ENCODE peak calls at places on chromosomes 7 and 10, in six cellular contexts. One of them, this sample, is unnamed.
A peak's percentile ranks its signal among the peaks of the same experiment; 100 is the strongest.

GRCh38 chr10:110667620-110668343 is 23.6 kb downstream of the RBM20 start:
- DNase-seq in lower lobe of right lung: no peak
- DNase-seq in stimulated activated CD8-positive, alpha-beta memory T cell treated with anti-CD3 and anti-CD28 coated beads, Interleukin-12 subunit alpha, Interleukin-12 subunit beta, amount 100 ng/mL, for 4 hours: no peak
- DNase-seq in A172: no peak
- DNase-seq in stimulated activated CD4-positive, alpha-beta T cell treated with anti-CD3 and anti-CD28 coated beads, Interleukin-4, amount 100 ng/mL, for 1 hour: no peak
- DNase-seq in substantia nigra: no peak
- DNase-seq in this sample: no peak

GRCh38 chr7:135994466-135995205 is 17.5 kb upstream of the MTPN start:
- DNase-seq in A172: no peak
- DNase-seq in lower lobe of right lung: no peak
- DNase-seq in substantia nigra: no peak
- DNase-seq in stimulated activated CD4-positive, alpha-beta T cell treated with anti-CD3 and anti-CD28 coated beads, Interleukin-4, amount 100 ng/mL, for 1 hour: no peak
- DNase-seq in stimulated activated CD8-positive, alpha-beta memory T cell treated with anti-CD3 and anti-CD28 coated beads, Interleukin-12 subunit alpha, Interleukin-12 subunit beta, amount 100 ng/mL, for 4 hours: no peak
- DNase-seq in this sample: no peak

GRCh38 chr7:128790297-128791037 is 1.3 kb upstream of the CCDC136 start:
- DNase-seq in stimulated activated CD8-positive, alpha-beta memory T cell treated with anti-CD3 and anti-CD28 coated beads, Interleukin-12 subunit alpha, Interleukin-12 subunit beta, amount 100 ng/mL, for 4 hours: no peak
- DNase-seq in A172: no peak
- DNase-seq in substantia nigra: no peak
- DNase-seq in stimulated activated CD4-positive, alpha-beta T cell treated with anti-CD3 and anti-CD28 coated beads, Interleukin-4, amount 100 ng/mL, for 1 hour: no peak
- DNase-seq in lower lobe of right lung: no peak
- DNase-seq in this sample: no peak

GRCh38 chr10:31136951-31137885 is 105.6 kb upstream of the ZNF438 start:
- DNase-seq in lower lobe of right lung: no peak
- DNase-seq in substantia nigra: no peak
- DNase-seq in stimulated activated CD4-positive, alpha-beta T cell treated with anti-CD3 and anti-CD28 coated beads, Interleukin-4, amount 100 ng/mL, for 1 hour: no peak
- DNase-seq in A172: no peak
- DNase-seq in stimulated activated CD8-positive, alpha-beta memory T cell treated with anti-CD3 and anti-CD28 coated beads, Interleukin-12 subunit alpha, Interleukin-12 subunit beta, amount 100 ng/mL, for 4 hours: no peak
- DNase-seq in this sample: no peak

GRCh38 chr7:77349141-77349540 is 67.0 kb downstream of the GSAP start:
- DNase-seq in substantia nigra: no peak
- DNase-seq in A172: no peak
- DNase-seq in lower lobe of right lung: no peak
- DNase-seq in stimulated activated CD8-positive, alpha-beta memory T cell treated with anti-CD3 and anti-CD28 coated beads, Interleukin-12 subunit alpha, Interleukin-12 subunit beta, amount 100 ng/mL, for 4 hours: no peak
- DNase-seq in stimulated activated CD4-positive, alpha-beta T cell treated with anti-CD3 and anti-CD28 coated beads, Interleukin-4, amount 100 ng/mL, for 1 hour: no peak
- DNase-seq in this sample: no peak

GRCh38 chr7:155796381-155797261 is 15.6 kb downstream of the SHH start:
- DNase-seq in stimulated activated CD8-positive, alpha-beta memory T cell treated with anti-CD3 and anti-CD28 coated beads, Interleukin-12 subunit alpha, Interleukin-12 subunit beta, amount 100 ng/mL, for 4 hours: peak; percentile 32
- DNase-seq in lower lobe of right lung: peak; percentile 78
- DNase-seq in substantia nigra: peak; percentile 58
- DNase-seq in stimulated activated CD4-positive, alpha-beta T cell treated with anti-CD3 and anti-CD28 coated beads, Interleukin-4, amount 100 ng/mL, for 1 hour: peak; percentile 76
- DNase-seq in A172: no peak
- DNase-seq in this sample: peak; percentile 22

GRCh38 chr10:69278446-69278963 is at the start of gene HK1:
- DNase-seq in stimulated activated CD4-positive, alpha-beta T cell treated with anti-CD3 and anti-CD28 coated beads, Interleukin-4, amount 100 ng/mL, for 1 hour: no peak
- DNase-seq in stimulated activated CD8-positive, alpha-beta memory T cell treated with anti-CD3 and anti-CD28 coated beads, Interleukin-12 subunit alpha, Interleukin-12 subunit beta, amount 100 ng/mL, for 4 hours: no peak
- DNase-seq in lower lobe of right lung: no peak
- DNase-seq in substantia nigra: peak; percentile 8
- DNase-seq in A172: no peak
- DNase-seq in this sample: no peak

GRCh38 chr10:120156614-120157274 is 264.2 kb downstream of the SEC23IP start:
- DNase-seq in A172: no peak
- DNase-seq in stimulated activated CD8-positive, alpha-beta memory T cell treated with anti-CD3 and anti-CD28 coated beads, Interleukin-12 subunit alpha, Interleukin-12 subunit beta, amount 100 ng/mL, for 4 hours: no peak
- DNase-seq in substantia nigra: no peak
- DNase-seq in lower lobe of right lung: no peak
- DNase-seq in stimulated activated CD4-positive, alpha-beta T cell treated with anti-CD3 and anti-CD28 coated beads, Interleukin-4, amount 100 ng/mL, for 1 hour: no peak
- DNase-seq in this sample: no peak

GRCh38 chr10:117994771-117995170 is 52.0 kb downstream of the RAB11FIP2 start:
- DNase-seq in stimulated activated CD4-positive, alpha-beta T cell treated with anti-CD3 and anti-CD28 coated beads, Interleukin-4, amount 100 ng/mL, for 1 hour: no peak
- DNase-seq in lower lobe of right lung: no peak
- DNase-seq in substantia nigra: no peak
- DNase-seq in A172: no peak
- DNase-seq in stimulated activated CD8-positive, alpha-beta memory T cell treated with anti-CD3 and anti-CD28 coated beads, Interleukin-12 subunit alpha, Interleukin-12 subunit beta, amount 100 ng/mL, for 4 hours: no peak
- DNase-seq in this sample: no peak

GRCh38 chr7:96962221-96962620 is 43.1 kb upstream of the DLX6 start:
- DNase-seq in substantia nigra: no peak
- DNase-seq in stimulated activated CD4-positive, alpha-beta T cell treated with anti-CD3 and anti-CD28 coated beads, Interleukin-4, amount 100 ng/mL, for 1 hour: no peak
- DNase-seq in A172: peak; percentile 86
- DNase-seq in lower lobe of right lung: no peak
- DNase-seq in stimulated activated CD8-positive, alpha-beta memory T cell treated with anti-CD3 and anti-CD28 coated beads, Interleukin-12 subunit alpha, Interleukin-12 subunit beta, amount 100 ng/mL, for 4 hours: no peak
- DNase-seq in this sample: no peak

GRCh38 chr10:101046332-101047238 is 15.2 kb upstream of the KAZALD1 start:
- DNase-seq in stimulated activated CD8-positive, alpha-beta memory T cell treated with anti-CD3 and anti-CD28 coated beads, Interleukin-12 subunit alpha, Interleukin-12 subunit beta, amount 100 ng/mL, for 4 hours: no peak
- DNase-seq in A172: no peak
- DNase-seq in substantia nigra: no peak
- DNase-seq in stimulated activated CD4-positive, alpha-beta T cell treated with anti-CD3 and anti-CD28 coated beads, Interleukin-4, amount 100 ng/mL, for 1 hour: no peak
- DNase-seq in lower lobe of right lung: peak; percentile 32
- DNase-seq in this sample: no peak

GRCh38 chr7:85226401-85227085 is 39.7 kb upstream of the SEMA3D start:
- DNase-seq in stimulated activated CD8-positive, alpha-beta memory T cell treated with anti-CD3 and anti-CD28 coated beads, Interleukin-12 subunit alpha, Interleukin-12 subunit beta, amount 100 ng/mL, for 4 hours: no peak
- DNase-seq in stimulated activated CD4-positive, alpha-beta T cell treated with anti-CD3 and anti-CD28 coated beads, Interleukin-4, amount 100 ng/mL, for 1 hour: no peak
- DNase-seq in substantia nigra: no peak
- DNase-seq in A172: no peak
- DNase-seq in lower lobe of right lung: no peak
- DNase-seq in this sample: no peak

GRCh38 chr10:28676968-28677888 is at the start of gene BAMBI:
- DNase-seq in stimulated activated CD8-positive, alpha-beta memory T cell treated with anti-CD3 and anti-CD28 coated beads, Interleukin-12 subunit alpha, Interleukin-12 subunit beta, amount 100 ng/mL, for 4 hours: peak; percentile 84
- DNase-seq in A172: peak; percentile 75
- DNase-seq in substantia nigra: peak; percentile 94
- DNase-seq in stimulated activated CD4-positive, alpha-beta T cell treated with anti-CD3 and anti-CD28 coated beads, Interleukin-4, amount 100 ng/mL, for 1 hour: peak; percentile 92
- DNase-seq in lower lobe of right lung: peak; percentile 94
- DNase-seq in this sample: peak; percentile 93

GRCh38 chr10:129105266-129105665 is 361.8 kb upstream of the MGMT start:
- DNase-seq in stimulated activated CD8-positive, alpha-beta memory T cell treated with anti-CD3 and anti-CD28 coated beads, Interleukin-12 subunit alpha, Interleukin-12 subunit beta, amount 100 ng/mL, for 4 hours: no peak
- DNase-seq in lower lobe of right lung: no peak
- DNase-seq in substantia nigra: no peak
- DNase-seq in A172: no peak
- DNase-seq in stimulated activated CD4-positive, alpha-beta T cell treated with anti-CD3 and anti-CD28 coated beads, Interleukin-4, amount 100 ng/mL, for 1 hour: no peak
- DNase-seq in this sample: no peak

GRCh38 chr10:133012573-133013359 is 70.4 kb upstream of the CFAP46 start:
- DNase-seq in substantia nigra: no peak
- DNase-seq in lower lobe of right lung: peak; percentile 82
- DNase-seq in A172: no peak
- DNase-seq in stimulated activated CD8-positive, alpha-beta memory T cell treated with anti-CD3 and anti-CD28 coated beads, Interleukin-12 subunit alpha, Interleukin-12 subunit beta, amount 100 ng/mL, for 4 hours: no peak
- DNase-seq in stimulated activated CD4-positive, alpha-beta T cell treated with anti-CD3 and anti-CD28 coated beads, Interleukin-4, amount 100 ng/mL, for 1 hour: no peak
- DNase-seq in this sample: no peak

GRCh38 chr7:91892821-91893340 is 12.4 kb upstream of the MTERF1 start:
- DNase-seq in stimulated activated CD4-positive, alpha-beta T cell treated with anti-CD3 and anti-CD28 coated beads, Interleukin-4, amount 100 ng/mL, for 1 hour: no peak
- DNase-seq in substantia nigra: no peak
- DNase-seq in stimulated activated CD8-positive, alpha-beta memory T cell treated with anti-CD3 and anti-CD28 coated beads, Interleukin-12 subunit alpha, Interleukin-12 subunit beta, amount 100 ng/mL, for 4 hours: no peak
- DNase-seq in A172: peak; percentile 72
- DNase-seq in lower lobe of right lung: no peak
- DNase-seq in this sample: no peak

GRCh38 chr10:91201213-91201996 is 19.1 kb upstream of the PCGF5 start:
- DNase-seq in lower lobe of right lung: no peak
- DNase-seq in stimulated activated CD8-positive, alpha-beta memory T cell treated with anti-CD3 and anti-CD28 coated beads, Interleukin-12 subunit alpha, Interleukin-12 subunit beta, amount 100 ng/mL, for 4 hours: no peak
- DNase-seq in substantia nigra: no peak
- DNase-seq in A172: no peak
- DNase-seq in stimulated activated CD4-positive, alpha-beta T cell treated with anti-CD3 and anti-CD28 coated beads, Interleukin-4, amount 100 ng/mL, for 1 hour: peak; percentile 25
- DNase-seq in this sample: no peak

GRCh38 chr10:119826777-119827176 is 45.9 kb downstream of the MCMBP start:
- DNase-seq in lower lobe of right lung: no peak
- DNase-seq in stimulated activated CD8-positive, alpha-beta memory T cell treated with anti-CD3 and anti-CD28 coated beads, Interleukin-12 subunit alpha, Interleukin-12 subunit beta, amount 100 ng/mL, for 4 hours: no peak
- DNase-seq in A172: no peak
- DNase-seq in substantia nigra: no peak
- DNase-seq in stimulated activated CD4-positive, alpha-beta T cell treated with anti-CD3 and anti-CD28 coated beads, Interleukin-4, amount 100 ng/mL, for 1 hour: no peak
- DNase-seq in this sample: no peak

GRCh38 chr7:150845471-150845870 is 6.8 kb upstream of the AOC1 start:
- DNase-seq in stimulated activated CD8-positive, alpha-beta memory T cell treated with anti-CD3 and anti-CD28 coated beads, Interleukin-12 subunit alpha, Interleukin-12 subunit beta, amount 100 ng/mL, for 4 hours: no peak
- DNase-seq in substantia nigra: peak; percentile 57
- DNase-seq in lower lobe of right lung: no peak
- DNase-seq in A172: no peak
- DNase-seq in stimulated activated CD4-positive, alpha-beta T cell treated with anti-CD3 and anti-CD28 coated beads, Interleukin-4, amount 100 ng/mL, for 1 hour: no peak
- DNase-seq in this sample: no peak